ENCODE peak calls at places on chromosome 15, in six cellular contexts. R is adrenal gland, P is mammary epithelial cell, V is pancreas, D is heart right ventricle, L is endothelial cell of umbilical vein. J is an unnamed sample.

GRCh38 chr15:49122541-49123062 is 32.8 kb downstream of the COPS2 start:
- DNase-seq in R (no peak), P (no peak), V (no peak), D (no peak), L (peak; percentile 37), J (no peak)

GRCh38 chr15:74826372-74826819 is at the start of gene CPLX3:
- DNase-seq in R (peak; percentile 63), P (no peak), V (peak; percentile 81), D (peak; percentile 38), L (no peak), J (no peak)

GRCh38 chr15:57640935-57641682 is 49.4 kb downstream of the MYZAP start:
- DNase-seq in R (no peak), P (peak; percentile 30), V (no peak), D (no peak), L (peak; percentile 41), J (peak; percentile 38)

GRCh38 chr15:45126535-45127158 is 3.0 kb downstream of the DUOXA1 start:
- DNase-seq in R (no peak), P (peak; percentile 35), V (no peak), D (no peak), L (peak; percentile 37), J (peak; percentile 76)

GRCh38 chr15:49560045-49560444 is 60.6 kb downstream of the FAM227B start:
- DNase-seq in R (no peak), P (no peak), V (no peak), D (no peak), L (no peak), J (no peak)

GRCh38 chr15:75430259-75430658 is 21.2 kb downstream of the SIN3A start:
- DNase-seq in R (no peak), P (no peak), V (no peak), D (no peak), L (no peak), J (no peak)

GRCh38 chr15:83973816-83974215 is 261.8 kb upstream of the GOLGA6L4 start:
- DNase-seq in R (no peak), P (no peak), V (no peak), D (no peak), L (no peak), J (peak; percentile 30)

GRCh38 chr15:79778378-79778990 is 118.3 kb downstream of the MTHFS start:
- DNase-seq in R (no peak), P (no peak), V (no peak), D (no peak), L (no peak), J (no peak)

GRCh38 chr15:92930061-92930460 is 29.9 kb downstream of the CHD2 start:
- DNase-seq in R (no peak), P (no peak), V (no peak), D (no peak), L (no peak), J (no peak)

GRCh38 chr15:94576889-94577533 is 345.6 kb downstream of the MCTP2 start:
- DNase-seq in R (no peak), P (peak; percentile 31), V (no peak), D (no peak), L (peak; percentile 28), J (peak; percentile 25)

GRCh38 chr15:57685719-57686118 is 20.8 kb upstream of the POLR2M start:
- DNase-seq in R (no peak), P (no peak), V (no peak), D (no peak), L (no peak), J (no peak)

GRCh38 chr15:66733976-66734375 is 31.9 kb downstream of the SMAD6 start:
- DNase-seq in R (no peak), P (no peak), V (no peak), D (no peak), L (no peak), J (no peak)

GRCh38 chr15:55168350-55168974 is 28.3 kb downstream of the RSL24D1 start:
- DNase-seq in R (peak; percentile 43), P (peak; percentile 54), V (peak; percentile 79), D (peak; percentile 27), L (peak; percentile 77), J (peak; percentile 73)

GRCh38 chr15:89828324-89829145 is 13.9 kb upstream of the ANPEP start:
- DNase-seq in R (no peak), P (peak; percentile 25), V (no peak), D (peak; percentile 73), L (no peak), J (no peak)

GRCh38 chr15:56934269-56934668 is 15.8 kb downstream of the TCF12 start:
- DNase-seq in R (no peak), P (no peak), V (no peak), D (no peak), L (no peak), J (no peak)

GRCh38 chr15:48936666-48937065 is 27.1 kb downstream of the SHC4 start:
- DNase-seq in R (no peak), P (no peak), V (no peak), D (no peak), L (no peak), J (no peak)

GRCh38 chr15:94205366-94205765 is 26.0 kb upstream of the MCTP2 start:
- DNase-seq in R (no peak), P (no peak), V (no peak), D (no peak), L (no peak), J (no peak)

GRCh38 chr15:79994651-79995050 is 23.7 kb upstream of the BCL2A1 start:
- DNase-seq in R (no peak), P (peak; percentile 84), V (no peak), D (no peak), L (no peak), J (peak; percentile 67)

GRCh38 chr15:80953953-80954778 is 35.5 kb downstream of the MESD start:
- DNase-seq in R (no peak), P (no peak), V (no peak), D (no peak), L (no peak), J (peak; percentile 89)

GRCh38 chr15:74392402-74392876 is 25.0 kb upstream of the CYP11A1 start:
- DNase-seq in R (no peak), P (no peak), V (no peak), D (no peak), L (no peak), J (no peak)

DNA sequence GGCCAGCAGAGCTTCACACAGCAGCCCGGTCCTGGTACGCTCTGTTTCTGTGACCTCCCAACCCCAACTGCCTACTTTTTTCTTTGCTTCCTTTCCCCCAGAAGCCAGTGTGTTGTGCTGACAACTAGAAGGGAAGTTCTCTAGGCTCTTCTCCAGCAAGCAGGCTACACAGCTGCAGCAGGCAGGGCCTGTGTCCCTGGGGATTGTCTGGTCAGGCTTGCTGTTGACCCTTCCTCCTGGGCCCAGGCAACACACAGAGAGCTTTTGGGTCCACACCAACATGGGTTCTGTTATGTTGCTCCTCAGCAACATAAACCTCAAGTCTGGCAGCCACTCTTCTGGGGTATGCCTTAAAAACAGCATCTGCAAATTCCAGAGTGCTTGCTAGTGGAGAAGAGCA is 36.2 kb upstream of the TSPAN3 start:
- DNase-seq in R (no peak), P (no peak), V (no peak), D (peak; percentile 53), L (no peak), J (no peak)
- H3K27ac ChIP-seq in R (no peak overlapping the region), P (no peak overlapping the region), V (no peak overlapping the region), D (no peak overlapping the region), L (no peak overlapping the region), J (no peak overlapping the region)

GRCh38 chr15:69552057-69552815 is 99.6 kb downstream of the RPLP1 start:
- DNase-seq in R (no peak), P (no peak), V (no peak), D (no peak), L (no peak), J (no peak)

GRCh38 chr15:69554321-69554961 is 101.8 kb downstream of the RPLP1 start:
- DNase-seq in R (no peak), P (no peak), V (no peak), D (no peak), L (no peak), J (peak; percentile 49)

GRCh38 chr15:69551391-69552056 is 98.9 kb downstream of the RPLP1 start:
- DNase-seq in R (no peak), P (no peak), V (no peak), D (no peak), L (no peak), J (no peak)

GRCh38 chr15:69555080-69555479 is 102.5 kb downstream of the RPLP1 start:
- DNase-seq in R (no peak), P (no peak), V (no peak), D (no peak), L (no peak), J (no peak)

GRCh38 chr15:69553686-69554085 is 101.1 kb downstream of the RPLP1 start:
- DNase-seq in R (no peak), P (no peak), V (no peak), D (no peak), L (no peak), J (no peak)
- H3K27ac ChIP-seq in R (no peak overlapping the region), P (no peak overlapping the region), V (no peak overlapping the region), D (no peak overlapping the region), L (no peak overlapping the region), J (no peak overlapping the region)

DNA sequence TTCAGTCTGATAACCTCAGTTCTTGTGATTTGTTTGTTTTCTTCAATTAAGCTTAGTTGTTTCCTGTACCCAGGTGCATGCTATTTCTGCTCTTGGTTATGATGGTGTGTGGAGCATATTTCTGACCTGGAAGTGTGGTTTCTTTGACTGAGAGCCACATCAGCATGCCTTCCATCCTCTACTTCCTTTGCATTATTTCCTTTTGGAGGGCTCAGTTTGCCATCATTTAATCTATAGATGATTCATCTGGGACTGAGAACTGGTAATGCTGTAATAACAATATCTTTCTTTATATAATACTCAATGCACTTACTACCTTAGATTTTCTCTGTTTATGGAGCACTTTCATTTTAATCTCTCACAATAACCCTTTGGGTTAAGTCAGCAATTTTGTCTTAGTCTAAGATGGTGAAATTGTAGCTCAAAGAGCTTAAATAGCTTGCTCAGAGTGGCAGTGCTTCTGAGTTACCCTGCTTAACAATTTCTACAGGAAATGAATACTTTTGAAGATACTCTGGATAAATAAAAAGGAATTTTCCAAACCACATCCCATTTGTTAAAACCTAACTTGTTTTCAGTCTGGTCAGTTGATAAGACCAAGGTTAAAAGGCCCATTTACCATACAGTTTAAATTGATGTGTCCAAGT is 37.1 kb downstream of the HMG20A start:
- DNase-seq in R (no peak), P (peak; percentile 16), V (no peak), D (no peak), L (peak; percentile 92), J (peak; percentile 14)
- H3K27ac ChIP-seq in R (no peak overlapping the region), P (no peak overlapping the region), V (no peak overlapping the region), D (no peak overlapping the region), L (peak overlapping the region; percentile 96), J (no peak overlapping the region)

DNA sequence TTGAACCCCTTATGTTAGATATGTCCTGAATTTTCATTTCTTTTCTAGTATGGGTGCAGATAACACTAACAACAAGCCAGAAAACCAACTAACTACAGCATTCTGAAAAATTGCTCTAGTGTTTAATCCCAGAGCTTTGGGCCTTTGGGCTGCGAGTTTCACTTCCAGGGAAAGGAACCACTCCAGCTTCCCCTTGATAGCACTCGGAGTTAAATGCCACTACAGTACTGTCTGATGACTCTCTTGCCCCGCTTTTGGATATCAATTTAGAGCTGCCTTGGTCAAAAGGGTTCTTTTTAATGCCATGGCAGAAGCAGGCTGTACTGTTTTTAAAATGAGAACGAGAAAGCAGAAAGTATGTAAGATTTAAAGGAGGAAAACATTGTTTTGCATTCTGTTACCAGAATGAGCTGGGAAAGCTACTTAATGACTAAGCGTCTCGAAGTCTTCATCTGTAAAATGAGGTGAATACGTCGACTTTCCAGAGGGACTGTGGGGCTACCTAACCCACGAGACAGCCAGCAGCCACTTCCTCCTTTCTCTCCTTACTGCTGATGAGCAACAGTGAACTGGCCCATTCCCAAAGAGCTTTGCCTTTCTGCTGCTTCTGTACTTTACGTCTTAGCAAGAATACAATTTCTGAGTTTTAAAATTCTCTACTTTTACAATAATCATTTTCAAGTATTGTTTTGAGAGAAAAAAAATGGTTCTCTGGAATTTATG is 299.3 kb upstream of the LYSMD4 start:
- DNase-seq in R (no peak), P (no peak), V (no peak), D (no peak), L (no peak), J (peak; percentile 25)
- H3K27ac ChIP-seq in R (no peak overlapping the region), P (no peak overlapping the region), V (peak overlapping the region; percentile 73), D (no peak overlapping the region), L (no peak overlapping the region), J (no peak overlapping the region)

J was measured in PC-3.